ENCODE peak calls at places on chromosomes 7 and 10, in six cellular contexts. A is psoas muscle; V is stimulated activated CD4-positive, alpha-beta T cell treated with anti-CD3 and anti-CD28 coated beads, TNF-alpha, amount 100 ng/mL, for 4 hours; D is Peyer's patch; G is EL; I is HFFc6. H is an unnamed sample.

GRCh38 chr7:46247622-46248181 is 326.6 kb upstream of the IGFBP3 start:
- DNase-seq in D (no peak), I (peak), V (no peak), A (no peak), G (no peak), H (no peak)

GRCh38 chr7:47314728-47315601 is 266.9 kb downstream of the TNS3 start:
- DNase-seq in A (peak), I (peak), V (no peak), D (no peak), G (peak), H (no peak)

GRCh38 chr10:111522551-111522950 is 445.7 kb downstream of the ADRA2A start:
- DNase-seq in D (no peak), I (no peak), G (no peak), A (no peak), V (no peak), H (no peak)

GRCh38 chr7:157043745-157044144 is 33.3 kb upstream of the MNX1 start:
- DNase-seq in D (no peak), G (peak), A (peak), V (no peak), I (no peak), H (no peak)

GRCh38 chr10:25933653-25934608 is at the start of gene MYO3A:
- DNase-seq in D (no peak), A (no peak), I (no peak), G (no peak), V (no peak), H (no peak)

GRCh38 chr7:47180268-47180826 is 401.6 kb downstream of the TNS3 start:
- DNase-seq in A (no peak), V (no peak), I (peak), G (peak), D (peak), H (no peak)

GRCh38 chr7:96426027-96426426 is 104.1 kb upstream of the SLC25A13 start:
- DNase-seq in G (no peak), A (no peak), V (no peak), I (no peak), D (no peak), H (no peak)

GRCh38 chr7:151503902-151504714 is 15.6 kb downstream of the RHEB start:
- DNase-seq in A (no peak), I (peak), G (peak), V (no peak), D (no peak), H (no peak)

GRCh38 chr7:24762771-24763170 is 5.5 kb upstream of the GSDME start:
- DNase-seq in I (no peak), G (no peak), V (no peak), A (no peak), D (no peak), H (no peak)

GRCh38 chr7:155224116-155224811 is 73.4 kb upstream of the INSIG1 start:
- DNase-seq in I (no peak), V (no peak), A (no peak), G (no peak), D (peak), H (no peak)

GRCh38 chr7:128915841-128916642 is 5.5 kb upstream of the KCP start:
- DNase-seq in I (no peak), A (peak), D (peak), G (no peak), V (no peak), H (peak)

GRCh38 chr7:133836666-133837065 is 290.5 kb upstream of the LRGUK start:
- DNase-seq in I (no peak), G (no peak), A (no peak), D (no peak), V (no peak), H (no peak)

GRCh38 chr7:50739744-50740455 is 42.8 kb downstream of the GRB10 start:
- DNase-seq in D (peak), G (no peak), A (no peak), I (no peak), V (no peak), H (peak)

GRCh38 chr7:149867762-149868637 is 5.8 kb upstream of the ATP6V0E2 start:
- DNase-seq in V (no peak), I (no peak), G (no peak), A (no peak), D (no peak), H (no peak)

GRCh38 chr10:18308600-18308999 is 168.4 kb downstream of the CACNB2 start:
- DNase-seq in A (no peak), I (no peak), V (no peak), G (no peak), D (no peak), H (no peak)

GRCh38 chr7:105799006-105799405 is 77.4 kb downstream of the ATXN7L1 start:
- DNase-seq in A (no peak), G (no peak), I (no peak), V (no peak), D (no peak), H (no peak)

GRCh38 chr7:158404031-158404761 is 183.4 kb downstream of the PTPRN2 start:
- DNase-seq in A (no peak), I (no peak), V (no peak), D (no peak), G (no peak), H (no peak)

GRCh38 chr7:107029061-107029763 is 15.3 kb upstream of the PRKAR2B start:
- DNase-seq in I (no peak), D (no peak), V (no peak), G (no peak), A (no peak), H (no peak)

GRCh38 chr7:28725911-28726310 is 232.2 kb downstream of the TRIL start:
- DNase-seq in G (no peak), I (no peak), D (no peak), A (no peak), V (no peak), H (no peak)

GRCh38 chr7:155007947-155008346 is 5.0 kb upstream of the PAXIP1 start:
- DNase-seq in D (no peak), I (no peak), G (no peak), V (no peak), A (no peak), H (no peak)

GRCh38 chr7:99224263-99224947 is 16.5 kb upstream of the KPNA7 start:
- DNase-seq in D (peak), V (no peak), A (no peak), G (peak), I (no peak), H (no peak)